ENCODE peak calls at places on chromosomes 1 and 21, in five cellular contexts. One of them, this sample, is unnamed.

GRCh38 chr1:118396824-118397530 is 211.9 kb upstream of the SPAG17 start:
- DNase-seq in iPS-NIHi11: no peak
- DNase-seq in stimulated activated naive CD4-positive, alpha-beta T cell: no peak
- DNase-seq in GM06990: no peak
- DNase-seq in stimulated activated CD4-positive, alpha-beta T cell treated with anti-CD3 and anti-CD28 coated beads, TNF-alpha, amount 100 ng/mL, for 1 hour: no peak
- DNase-seq in this sample: no peak

GRCh38 chr1:116433283-116434257 is 60.5 kb downstream of the ATP1A1 start:
- DNase-seq in iPS-NIHi11: peak
- DNase-seq in stimulated activated naive CD4-positive, alpha-beta T cell: no peak
- DNase-seq in GM06990: no peak
- DNase-seq in stimulated activated CD4-positive, alpha-beta T cell treated with anti-CD3 and anti-CD28 coated beads, TNF-alpha, amount 100 ng/mL, for 1 hour: no peak
- DNase-seq in this sample: no peak

GRCh38 chr21:34790834-34791233 is 122.0 kb downstream of the CLIC6 start:
- DNase-seq in iPS-NIHi11: no peak
- DNase-seq in stimulated activated naive CD4-positive, alpha-beta T cell: no peak
- DNase-seq in GM06990: no peak
- DNase-seq in stimulated activated CD4-positive, alpha-beta T cell treated with anti-CD3 and anti-CD28 coated beads, TNF-alpha, amount 100 ng/mL, for 1 hour: no peak
- DNase-seq in this sample: no peak

GRCh38 chr1:99670583-99670982 is 24.7 kb downstream of the PALMD start:
- DNase-seq in iPS-NIHi11: no peak
- DNase-seq in stimulated activated naive CD4-positive, alpha-beta T cell: no peak
- DNase-seq in GM06990: no peak
- DNase-seq in stimulated activated CD4-positive, alpha-beta T cell treated with anti-CD3 and anti-CD28 coated beads, TNF-alpha, amount 100 ng/mL, for 1 hour: no peak
- DNase-seq in this sample: no peak

GRCh38 chr1:175679931-175680652 is 63.3 kb downstream of the TNR start:
- DNase-seq in iPS-NIHi11: no peak
- DNase-seq in stimulated activated naive CD4-positive, alpha-beta T cell: no peak
- DNase-seq in GM06990: no peak
- DNase-seq in stimulated activated CD4-positive, alpha-beta T cell treated with anti-CD3 and anti-CD28 coated beads, TNF-alpha, amount 100 ng/mL, for 1 hour: no peak
- DNase-seq in this sample: no peak

GRCh38 chr1:189662190-189662589 is 815.5 kb downstream of the BRINP3 start:
- DNase-seq in iPS-NIHi11: no peak
- DNase-seq in stimulated activated naive CD4-positive, alpha-beta T cell: no peak
- DNase-seq in GM06990: no peak
- DNase-seq in stimulated activated CD4-positive, alpha-beta T cell treated with anti-CD3 and anti-CD28 coated beads, TNF-alpha, amount 100 ng/mL, for 1 hour: no peak
- DNase-seq in this sample: no peak

GRCh38 chr1:154288694-154289093 is 16.3 kb downstream of the HAX1 start:
- DNase-seq in iPS-NIHi11: no peak
- DNase-seq in stimulated activated naive CD4-positive, alpha-beta T cell: no peak
- DNase-seq in GM06990: no peak
- DNase-seq in stimulated activated CD4-positive, alpha-beta T cell treated with anti-CD3 and anti-CD28 coated beads, TNF-alpha, amount 100 ng/mL, for 1 hour: no peak
- DNase-seq in this sample: no peak

GRCh38 chr1:66768935-66769334 is 16.7 kb downstream of the DYNLT5 start:
- DNase-seq in iPS-NIHi11: no peak
- DNase-seq in stimulated activated naive CD4-positive, alpha-beta T cell: no peak
- DNase-seq in GM06990: no peak
- DNase-seq in stimulated activated CD4-positive, alpha-beta T cell treated with anti-CD3 and anti-CD28 coated beads, TNF-alpha, amount 100 ng/mL, for 1 hour: no peak
- DNase-seq in this sample: no peak

GRCh38 chr1:41800237-41800902 is 118.4 kb downstream of the HIVEP3 start:
- DNase-seq in iPS-NIHi11: no peak
- DNase-seq in stimulated activated naive CD4-positive, alpha-beta T cell: no peak
- DNase-seq in GM06990: peak
- DNase-seq in stimulated activated CD4-positive, alpha-beta T cell treated with anti-CD3 and anti-CD28 coated beads, TNF-alpha, amount 100 ng/mL, for 1 hour: no peak
- DNase-seq in this sample: no peak